ENCODE peak calls at places on chromosomes 12 and 14, in six cellular contexts. J, L, X, S, M and P are unnamed samples. For H3K4me1, the result is how much of the 10 kb centered on the place peaks cover.

GRCh38 chr12:25005376-25005775 is 56.5 kb upstream of the BCAT1 start:
- DNase-seq in J (peak), M (no peak), X (no peak), S (no peak), L (no peak), P (peak)

GRCh38 chr12:12722351-12723146 is 5.4 kb downstream of the CDKN1B start:
- DNase-seq in L (no peak), J (peak), S (no peak), X (no peak), M (no peak), P (no peak)

GRCh38 chr12:753401-754237 is 1.2 kb downstream of the WNK1 start:
- DNase-seq in M (peak), J (peak), S (peak), L (no peak), X (peak), P (peak)

GRCh38 chr12:5165296-5165970 is 121.8 kb downstream of the KCNA5 start:
- DNase-seq in S (no peak), X (no peak), J (no peak), L (no peak), M (no peak), P (no peak)

GRCh38 chr12:116832353-116832752 is 48.9 kb downstream of the HRK start:
- DNase-seq in X (no peak), S (no peak), L (no peak), J (no peak), M (no peak), P (no peak)

GRCh38 chr12:124852329-124852831 is 11.3 kb downstream of the SCARB1 start:
- DNase-seq in L (no peak), M (no peak), J (no peak), S (peak), X (peak), P (peak)

GRCh38 chr12:77354766-77355362 is 289.5 kb upstream of the E2F7 start:
- DNase-seq in M (no peak), L (no peak), S (no peak), J (no peak), X (no peak), P (peak)

GRCh38 chr12:6851153-6851920 is at the start of gene CDCA3:
- DNase-seq in M (peak), L (peak), S (peak), J (peak), X (peak), P (peak)

GRCh38 chr12:57896437-57897201 is 44.7 kb upstream of the ATP23 start:
- DNase-seq in J (no peak), X (peak), S (peak), M (no peak), L (no peak), P (peak)

GRCh38 chr12:75986001-75986739 is 45.4 kb downstream of the PHLDA1 start:
- DNase-seq in X (no peak), M (no peak), J (peak), L (no peak), S (no peak), P (no peak)

GRCh38 chr14:91891721-91892220 is 24.4 kb upstream of the TC2N start:
- DNase-seq in M (no peak), L (no peak), J (no peak), X (no peak), S (no peak), P (peak)

GRCh38 chr12:116708826-116709756 is 28.8 kb downstream of the SPRING1 start:
- DNase-seq in X (peak), S (peak), L (no peak), M (no peak), J (peak), P (peak)

GRCh38 chr12:109494348-109494881 is 17.0 kb downstream of the UBE3B start:
- DNase-seq in M (no peak), L (no peak), J (no peak), X (no peak), S (no peak), P (no peak)

GRCh38 chr12:38907171-38907923 is 2.0 kb upstream of the CPNE8 start:
- DNase-seq in X (no peak), L (no peak), M (no peak), S (no peak), J (no peak), P (peak)

GRCh38 chr12:116727261-116727660 is 10.6 kb downstream of the SPRING1 start:
- DNase-seq in M (no peak), X (no peak), L (no peak), J (no peak), S (no peak), P (no peak)

GRCh38 chr12:107670999-107671643 is 14.5 kb upstream of the PWP1 start:
- DNase-seq in J (peak), M (no peak), S (no peak), L (no peak), X (peak), P (no peak)

GRCh38 chr14:53952533-53952932 is 4.1 kb downstream of the BMP4 start:
- DNase-seq in S (no peak), M (no peak), L (no peak), J (no peak), X (no peak), P (no peak)

GRCh38 chr12:100672075-100672592 is 98.7 kb downstream of the GAS2L3 start:
- DNase-seq in M (no peak), X (no peak), S (no peak), L (no peak), J (peak), P (peak)

GRCh38 chr12:111445311-111446043 is 39.8 kb downstream of the SH2B3 start:
- DNase-seq in X (no peak), S (no peak), J (no peak), M (no peak), L (no peak), P (peak)

GRCh38 chr14:103233328-103233727 is 100.7 kb upstream of the EIF5 start:
- DNase-seq in M (no peak), S (no peak), J (no peak), X (no peak), L (no peak), P (peak)

GRCh38 chr14:75589896-75590295 is 11.5 kb downstream of the FLVCR2 start:
- DNase-seq in M (no peak), L (no peak), X (no peak), S (no peak), J (no peak), P (no peak)

GRCh38 chr14:90739318-90740077 is 76.7 kb downstream of the TTC7B start:
- DNase-seq in M (no peak), S (no peak), L (no peak), X (no peak), J (no peak), P (no peak)

GRCh38 chr12:51901121-51901812 is 6.0 kb upstream of the ACVRL1 start:
- DNase-seq in S (peak), L (no peak), X (peak), J (no peak), M (no peak), P (peak)

GRCh38 chr12:13196302-13196921 is at the start of gene EMP1:
- DNase-seq in J (no peak), X (peak), L (peak), S (peak), M (peak), P (peak)

GRCh38 chr14:34161351-34162169 is 210.7 kb upstream of the EGLN3 start:
- DNase-seq in J (no peak), M (no peak), L (peak), S (no peak), X (no peak), P (no peak)

GRCh38 chr12:71551529-71551928 is 111.9 kb downstream of the LGR5 start:
- DNase-seq in S (no peak), J (peak), L (no peak), X (no peak), M (no peak), P (peak)

GRCh38 chr12:107134558-107134957 is 41.2 kb upstream of the CRY1 start:
- DNase-seq in M (peak), X (no peak), L (no peak), J (peak), S (no peak), P (no peak)

GRCh38 chr12:127083028-127083949 is 1183.7 kb upstream of the TMEM132C start:
- DNase-seq in M (no peak), J (peak), L (no peak), S (no peak), X (peak), P (peak)

GRCh38 chr12:106416273-106416672 is 58.7 kb downstream of the POLR3B start:
- DNase-seq in S (no peak), M (no peak), L (no peak), J (no peak), X (no peak), P (no peak)

GRCh38 chr12:50351120-50352043 is 45.0 kb downstream of the FAM186A start:
- DNase-seq in J (no peak), S (no peak), M (no peak), X (no peak), L (no peak), P (no peak)

GRCh38 chr12:94677778-94678177 is 27.4 kb upstream of the TMCC3 start:
- DNase-seq in L (no peak), J (no peak), M (no peak), X (no peak), S (no peak), P (no peak)

GRCh38 chr12:94674835-94675234 is 24.5 kb upstream of the TMCC3 start:
- DNase-seq in S (peak), J (no peak), X (peak), M (no peak), L (no peak), P (no peak)

GRCh38 chr12:94673951-94674570 is 23.7 kb upstream of the TMCC3 start:
- DNase-seq in M (no peak), L (no peak), S (no peak), X (no peak), J (no peak), P (no peak)

GRCh38 chr12:94676922-94677321 is 26.6 kb upstream of the TMCC3 start:
- DNase-seq in L (no peak), S (peak), J (no peak), X (no peak), M (no peak), P (no peak)

GRCh38 chr12:94676011-94676709 is 25.8 kb upstream of the TMCC3 start:
- DNase-seq in J (no peak), S (peak), X (peak), M (no peak), L (no peak), P (no peak)
- H3K4me1 ChIP-seq in J (under half), S (under half), X (under half), M (under half), L (under half), P (under half)

GRCh38 chr14:68249534-68250517 is 430.2 kb downstream of the RAD51B start:
- DNase-seq in X (no peak), L (no peak), S (no peak), M (no peak), J (no peak), P (peak)

GRCh38 chr14:68248481-68249255 is 429.1 kb downstream of the RAD51B start:
- DNase-seq in X (no peak), S (peak), M (no peak), L (no peak), J (peak), P (no peak)

GRCh38 chr14:68253381-68253780 is 433.8 kb downstream of the RAD51B start:
- DNase-seq in X (no peak), S (no peak), L (no peak), M (no peak), J (no peak), P (no peak)

GRCh38 chr14:68251766-68252100 is 432.2 kb downstream of the RAD51B start:
- DNase-seq in M (no peak), L (no peak), J (peak), X (no peak), S (no peak), P (no peak)

DNA sequence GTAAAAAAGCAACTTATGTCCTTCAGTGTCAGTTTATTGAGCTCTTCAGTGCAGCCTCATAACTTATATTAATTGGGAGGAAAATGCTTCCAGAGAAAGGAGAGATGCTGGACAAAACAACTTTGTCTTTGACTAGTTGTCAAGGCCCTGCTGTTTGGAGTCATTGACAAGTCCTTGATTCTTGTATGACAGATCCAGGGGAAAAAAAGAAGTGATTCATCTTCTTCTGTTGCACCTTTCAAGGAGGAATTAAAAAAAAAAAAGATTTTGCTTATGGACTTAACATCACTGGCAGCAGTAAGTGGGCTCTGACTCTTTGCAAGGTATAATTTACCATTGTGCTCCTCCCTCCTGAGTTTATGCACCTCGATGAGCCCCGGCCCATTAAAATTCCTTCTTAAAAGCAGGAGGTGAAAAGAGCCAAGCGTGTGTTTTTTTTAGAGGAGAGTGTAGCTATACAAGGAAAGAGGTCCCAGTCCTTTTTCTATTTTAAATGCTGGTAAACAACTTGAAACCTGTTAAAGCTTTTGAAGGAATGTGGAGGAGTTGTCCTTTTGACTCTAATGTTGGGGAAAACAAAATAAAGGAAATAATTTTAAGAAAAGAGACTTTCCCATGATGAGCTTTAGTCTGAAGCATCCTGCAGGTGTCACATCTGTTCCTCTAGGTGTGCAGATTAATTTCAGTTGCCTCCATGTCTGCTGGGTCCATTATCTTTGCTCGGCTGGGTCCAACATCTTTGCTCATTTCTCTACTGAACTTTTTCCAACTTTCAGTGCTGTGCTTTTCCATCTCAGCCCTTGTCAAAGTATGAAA is 431.6 kb downstream of the RAD51B start:
- DNase-seq in L (no peak), J (peak), S (no peak), M (no peak), X (no peak), P (no peak)
- H3K27ac ChIP-seq in L (peak), J (peak), S (peak), M (no peak), X (peak), P (peak)

GRCh38 chr12:120844297-120844696 is 59.9 kb downstream of the SPPL3 start:
- DNase-seq in S (no peak), M (no peak), L (no peak), J (no peak), X (no peak), P (peak)

GRCh38 chr12:120845696-120846095 is 58.5 kb downstream of the SPPL3 start:
- DNase-seq in X (no peak), M (no peak), S (no peak), J (no peak), L (no peak), P (no peak)

GRCh38 chr12:120846721-120847120 is 57.4 kb downstream of the SPPL3 start:
- DNase-seq in S (no peak), M (no peak), X (no peak), J (no peak), L (no peak), P (no peak)

GRCh38 chr12:120843472-120843871 is 60.7 kb downstream of the SPPL3 start:
- DNase-seq in J (no peak), L (no peak), X (no peak), M (no peak), S (no peak), P (no peak)

GRCh38 chr12:120844768-120845449 is 59.2 kb downstream of the SPPL3 start:
- DNase-seq in S (no peak), M (no peak), L (no peak), J (no peak), X (no peak), P (no peak)
- H3K4me1 ChIP-seq in S (under half), M (under half), L (under half), J (under half), X (under half), P (under half)

DNA sequence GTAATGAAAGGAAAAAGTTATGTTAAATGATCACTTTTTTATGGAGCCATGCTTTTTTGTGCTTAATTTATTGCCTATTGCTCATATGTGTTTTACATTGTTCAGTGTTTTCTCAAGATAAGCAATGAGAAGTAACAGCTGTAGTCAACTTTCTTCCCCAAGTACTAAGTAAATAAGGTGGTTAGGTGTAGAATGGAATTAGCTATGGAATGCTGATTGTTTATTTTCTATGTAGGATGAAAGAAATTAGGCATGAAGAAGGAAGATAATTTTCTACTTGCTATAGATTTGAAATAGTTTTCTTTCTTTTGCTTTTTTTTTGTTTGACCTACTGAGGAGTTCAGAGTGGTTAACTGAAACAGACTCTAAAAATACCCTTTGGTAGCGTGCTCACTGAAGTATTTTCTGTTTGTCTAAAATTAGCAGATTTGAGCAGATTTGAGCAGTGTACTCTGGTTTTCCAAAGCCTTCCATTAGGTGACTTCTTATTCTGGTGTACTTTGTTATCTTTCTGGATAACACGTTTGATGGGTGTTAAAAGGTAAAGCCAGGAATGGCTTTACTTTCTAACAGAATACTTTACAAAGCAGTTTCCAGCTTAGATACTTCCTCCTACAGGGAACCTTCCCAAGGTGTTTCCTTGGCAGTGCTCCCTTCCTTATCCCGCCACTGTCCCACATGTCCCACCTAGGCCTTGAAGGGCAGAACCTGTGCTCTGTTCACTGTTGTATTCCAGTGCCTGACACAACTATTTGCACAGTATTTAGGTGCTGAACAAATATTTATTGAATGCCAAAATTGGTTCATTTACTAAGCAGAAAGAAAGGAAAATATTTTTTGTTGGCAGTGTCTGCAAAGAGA is 56.0 kb downstream of the RASSF3 start:
- DNase-seq in J (peak), M (no peak), X (no peak), S (no peak), L (no peak), P (no peak)
- H3K27ac ChIP-seq in J (peak), M (peak), X (peak), S (peak), L (no peak), P (peak)

DNA sequence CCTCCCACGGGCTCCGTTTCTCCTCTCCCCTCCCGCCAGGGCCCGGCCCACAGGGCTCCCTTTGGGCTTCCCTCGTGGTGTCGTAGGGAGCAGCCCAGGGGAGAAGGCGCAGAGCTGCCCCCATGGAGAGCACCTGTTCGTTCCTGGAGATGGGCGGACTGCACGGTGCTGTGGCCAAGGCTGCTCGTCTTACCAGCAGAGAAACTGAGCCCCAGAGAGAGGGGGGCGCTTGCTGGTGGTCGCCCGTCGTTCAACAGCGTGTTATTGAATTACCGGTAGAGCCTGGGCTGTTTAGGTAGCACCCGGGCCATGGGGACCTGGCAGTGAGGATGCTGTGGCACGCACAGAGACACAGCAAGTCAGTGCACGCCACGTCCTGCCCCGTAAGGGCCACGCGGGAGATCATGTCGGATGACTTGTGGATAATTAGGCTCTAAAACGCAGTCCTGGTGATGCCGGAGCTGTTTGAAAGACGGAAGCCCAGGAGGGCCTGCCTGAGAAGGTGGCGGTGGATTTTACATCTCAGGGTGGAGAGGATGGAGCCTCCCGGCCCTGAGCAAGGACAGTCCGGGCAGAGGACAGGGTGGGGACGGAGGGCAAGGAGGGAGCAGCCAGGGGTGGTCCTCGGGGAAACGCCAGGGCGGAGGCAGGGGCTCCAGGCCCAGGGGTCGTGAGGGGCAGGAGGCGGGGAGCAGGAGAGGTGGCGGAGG is 134.4 kb downstream of the ADGRD1 start:
- DNase-seq in M (no peak), L (no peak), X (peak), J (no peak), S (peak), P (no peak)
- H3K4me1 ChIP-seq in M (under half), L (under half), X (under half), J (under half), S (under half), P (under half)

GRCh38 chr12:19439059-19440018 is at the start of gene AEBP2:
- DNase-seq in M (peak), J (peak), S (peak), X (peak), L (peak), P (peak)

GRCh38 chr12:19435831-19436497 is 3.3 kb upstream of the AEBP2 start:
- DNase-seq in J (no peak), M (no peak), S (no peak), X (no peak), L (no peak), P (no peak)

GRCh38 chr12:19436931-19437330 is 2.4 kb upstream of the AEBP2 start:
- DNase-seq in S (no peak), J (no peak), M (no peak), X (no peak), L (no peak), P (no peak)

GRCh38 chr12:19440019-19440858 is 947 bp downstream of the AEBP2 start:
- DNase-seq in J (peak), S (peak), L (no peak), X (peak), M (peak), P (peak)

GRCh38 chr12:19437996-19438395 is 1.3 kb upstream of the AEBP2 start:
- DNase-seq in M (no peak), X (no peak), J (no peak), L (no peak), S (no peak), P (no peak)
- H3K27ac ChIP-seq in M (no peak), X (no peak), J (no peak), L (no peak), S (no peak), P (no peak)

GRCh38 chr14:100106661-100107112 is 41.5 kb downstream of the EVL start:
- DNase-seq in L (no peak), S (no peak), M (no peak), X (no peak), J (no peak), P (peak)
- H3K4me1 ChIP-seq in L (under half), S (under half), M (half or more), X (under half), J (under half), P (under half)

DNA sequence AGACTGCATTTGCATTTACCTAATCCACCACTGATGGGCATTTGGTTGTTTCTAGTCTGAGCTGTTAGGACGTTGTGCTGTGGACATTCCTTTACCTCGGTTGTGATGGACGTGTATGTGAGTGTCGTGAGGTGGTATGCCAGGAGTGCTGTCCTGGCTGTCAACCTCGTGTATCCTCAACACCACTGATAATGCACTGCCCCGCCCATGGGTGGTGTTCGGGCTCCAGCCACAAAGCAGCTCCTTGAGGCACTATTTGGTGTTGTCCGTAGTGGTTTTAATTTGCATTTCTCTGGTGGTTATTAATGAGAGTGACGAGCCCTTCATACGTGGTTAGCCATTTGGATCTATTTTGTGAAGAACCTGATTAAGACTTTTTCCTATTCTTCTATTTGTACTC is 87.6 kb downstream of the PPP2R5C start:
- DNase-seq in M (no peak), L (no peak), J (no peak), X (peak), S (no peak), P (peak)
- H3K27ac ChIP-seq in M (no peak), L (no peak), J (peak), X (no peak), S (no peak), P (no peak)